ENCODE peak calls at places on chromosomes 3 and 15, in five cellular contexts. One of them, this sample, is unnamed.

GRCh38 chr3:156483426-156483825 is 71.5 kb downstream of the SSR3 start:
- DNase-seq in NCI-H446: no peak
- DNase-seq in AG09319: peak; percentile 19
- DNase-seq in fibroblast of the conjunctiva: peak; percentile 60
- DNase-seq in epithelial cell of esophagus: peak; percentile 84
- DNase-seq in this sample: peak; percentile 82

GRCh38 chr3:181066688-181067087 is 77.2 kb upstream of the DNAJC19 start:
- DNase-seq in NCI-H446: no peak
- DNase-seq in AG09319: no peak
- DNase-seq in fibroblast of the conjunctiva: no peak
- DNase-seq in epithelial cell of esophagus: no peak
- DNase-seq in this sample: no peak

GRCh38 chr3:47669026-47669749 is 90.5 kb upstream of the CSPG5 start:
- DNase-seq in NCI-H446: no peak
- DNase-seq in AG09319: no peak
- DNase-seq in fibroblast of the conjunctiva: no peak
- DNase-seq in epithelial cell of esophagus: peak; percentile 59
- DNase-seq in this sample: peak; percentile 33

GRCh38 chr15:30008156-30008555 is 74.6 kb upstream of the GOLGA8J start:
- DNase-seq in NCI-H446: no peak
- DNase-seq in AG09319: no peak
- DNase-seq in fibroblast of the conjunctiva: no peak
- DNase-seq in epithelial cell of esophagus: no peak
- DNase-seq in this sample: no peak

GRCh38 chr3:190064112-190064511 is 56.6 kb downstream of the P3H2 start:
- DNase-seq in NCI-H446: no peak
- DNase-seq in AG09319: peak; percentile 67
- DNase-seq in fibroblast of the conjunctiva: peak; percentile 79
- DNase-seq in epithelial cell of esophagus: peak; percentile 92
- DNase-seq in this sample: peak; percentile 88

GRCh38 chr3:32309653-32310242 is 71.3 kb downstream of the CMTM8 start:
- DNase-seq in NCI-H446: no peak
- DNase-seq in AG09319: no peak
- DNase-seq in fibroblast of the conjunctiva: no peak
- DNase-seq in epithelial cell of esophagus: no peak
- DNase-seq in this sample: no peak

GRCh38 chr3:102124301-102125158 is 275.2 kb downstream of the NFKBIZ start:
- DNase-seq in NCI-H446: no peak
- DNase-seq in AG09319: no peak
- DNase-seq in fibroblast of the conjunctiva: peak; percentile 13
- DNase-seq in epithelial cell of esophagus: peak; percentile 96
- DNase-seq in this sample: peak; percentile 61

GRCh38 chr3:73602171-73602570 is 22.6 kb downstream of the PDZRN3 start:
- DNase-seq in NCI-H446: no peak
- DNase-seq in AG09319: peak; percentile 54
- DNase-seq in fibroblast of the conjunctiva: no peak
- DNase-seq in epithelial cell of esophagus: peak; percentile 9
- DNase-seq in this sample: peak; percentile 94

GRCh38 chr3:16286161-16286560 is 21.1 kb downstream of the OXNAD1 start:
- DNase-seq in NCI-H446: no peak
- DNase-seq in AG09319: no peak
- DNase-seq in fibroblast of the conjunctiva: no peak
- DNase-seq in epithelial cell of esophagus: peak; percentile 31
- DNase-seq in this sample: no peak

GRCh38 chr15:100133001-100133400 is 208.8 kb downstream of the ADAMTS17 start:
- DNase-seq in NCI-H446: no peak
- DNase-seq in AG09319: no peak
- DNase-seq in fibroblast of the conjunctiva: no peak
- DNase-seq in epithelial cell of esophagus: no peak
- DNase-seq in this sample: no peak

GRCh38 chr15:33215941-33216872 is 21.7 kb upstream of the FMN1 start:
- DNase-seq in NCI-H446: no peak
- DNase-seq in AG09319: no peak
- DNase-seq in fibroblast of the conjunctiva: no peak
- DNase-seq in epithelial cell of esophagus: peak; percentile 79
- DNase-seq in this sample: peak; percentile 36

GRCh38 chr15:63752075-63752684 is 81.6 kb downstream of the HERC1 start:
- DNase-seq in NCI-H446: peak; percentile 44
- DNase-seq in AG09319: peak; percentile 32
- DNase-seq in fibroblast of the conjunctiva: peak; percentile 51
- DNase-seq in epithelial cell of esophagus: peak; percentile 73
- DNase-seq in this sample: peak; percentile 70

GRCh38 chr3:126438186-126438585 is 37.5 kb downstream of the ZXDC start:
- DNase-seq in NCI-H446: no peak
- DNase-seq in AG09319: no peak
- DNase-seq in fibroblast of the conjunctiva: no peak
- DNase-seq in epithelial cell of esophagus: no peak
- DNase-seq in this sample: no peak

GRCh38 chr3:126846316-126846715 is 136.6 kb upstream of the PLXNA1 start:
- DNase-seq in NCI-H446: no peak
- DNase-seq in AG09319: no peak
- DNase-seq in fibroblast of the conjunctiva: no peak
- DNase-seq in epithelial cell of esophagus: peak; percentile 49
- DNase-seq in this sample: peak; percentile 84

GRCh38 chr3:180563411-180563810 is 38.6 kb upstream of the TTC14 start:
- DNase-seq in NCI-H446: no peak
- DNase-seq in AG09319: no peak
- DNase-seq in fibroblast of the conjunctiva: no peak
- DNase-seq in epithelial cell of esophagus: no peak
- DNase-seq in this sample: no peak

GRCh38 chr3:26099692-26100091 is 309.8 kb downstream of the OXSM start:
- DNase-seq in NCI-H446: no peak
- DNase-seq in AG09319: no peak
- DNase-seq in fibroblast of the conjunctiva: no peak
- DNase-seq in epithelial cell of esophagus: peak; percentile 45
- DNase-seq in this sample: no peak

GRCh38 chr15:89625716-89626115 is 29.6 kb downstream of the KIF7 start:
- DNase-seq in NCI-H446: no peak
- DNase-seq in AG09319: no peak
- DNase-seq in fibroblast of the conjunctiva: no peak
- DNase-seq in epithelial cell of esophagus: no peak
- DNase-seq in this sample: no peak

GRCh38 chr15:40430271-40430805 is 10.4 kb upstream of the BAHD1 start:
- DNase-seq in NCI-H446: peak; percentile 19
- DNase-seq in AG09319: no peak
- DNase-seq in fibroblast of the conjunctiva: no peak
- DNase-seq in epithelial cell of esophagus: peak; percentile 37
- DNase-seq in this sample: peak; percentile 38

GRCh38 chr3:116971531-116971930 is 262.0 kb downstream of the TUSC7 start:
- DNase-seq in NCI-H446: no peak
- DNase-seq in AG09319: no peak
- DNase-seq in fibroblast of the conjunctiva: no peak
- DNase-seq in epithelial cell of esophagus: no peak
- DNase-seq in this sample: no peak

GRCh38 chr3:116929534-116930222 is 220.1 kb downstream of the TUSC7 start:
- DNase-seq in NCI-H446: no peak
- DNase-seq in AG09319: no peak
- DNase-seq in fibroblast of the conjunctiva: no peak
- DNase-seq in epithelial cell of esophagus: no peak
- DNase-seq in this sample: no peak

GRCh38 chr15:41944313-41944940 is 27.9 kb downstream of the EHD4 start:
- DNase-seq in NCI-H446: no peak
- DNase-seq in AG09319: peak; percentile 67
- DNase-seq in fibroblast of the conjunctiva: peak; percentile 75
- DNase-seq in epithelial cell of esophagus: peak; percentile 75
- DNase-seq in this sample: peak; percentile 91

GRCh38 chr3:34864011-34864410 is 775.3 kb upstream of the ARPP21 start:
- DNase-seq in NCI-H446: no peak
- DNase-seq in AG09319: no peak
- DNase-seq in fibroblast of the conjunctiva: no peak
- DNase-seq in epithelial cell of esophagus: peak; percentile 2
- DNase-seq in this sample: no peak

GRCh38 chr3:177013681-177014280 is 183.5 kb downstream of the TBL1XR1 start:
- DNase-seq in NCI-H446: no peak
- DNase-seq in AG09319: no peak
- DNase-seq in fibroblast of the conjunctiva: no peak
- DNase-seq in epithelial cell of esophagus: no peak
- DNase-seq in this sample: no peak

GRCh38 chr3:197331131-197331530 is 32.7 kb upstream of the DLG1 start:
- DNase-seq in NCI-H446: no peak
- DNase-seq in AG09319: no peak
- DNase-seq in fibroblast of the conjunctiva: no peak
- DNase-seq in epithelial cell of esophagus: no peak
- DNase-seq in this sample: no peak

GRCh38 chr3:193796089-193796488 is 203.1 kb downstream of the OPA1 start:
- DNase-seq in NCI-H446: no peak
- DNase-seq in AG09319: no peak
- DNase-seq in fibroblast of the conjunctiva: no peak
- DNase-seq in epithelial cell of esophagus: peak; percentile 29
- DNase-seq in this sample: no peak

GRCh38 chr15:52184721-52185120 is 6.5 kb downstream of the GNB5 start:
- DNase-seq in NCI-H446: no peak
- DNase-seq in AG09319: no peak
- DNase-seq in fibroblast of the conjunctiva: no peak
- DNase-seq in epithelial cell of esophagus: no peak
- DNase-seq in this sample: no peak

GRCh38 chr3:194184265-194184751 is 48.4 kb downstream of the HES1 start:
- DNase-seq in NCI-H446: no peak
- DNase-seq in AG09319: peak; percentile 7
- DNase-seq in fibroblast of the conjunctiva: no peak
- DNase-seq in epithelial cell of esophagus: no peak
- DNase-seq in this sample: no peak

GRCh38 chr3:156425651-156426050 is 129.3 kb downstream of the SSR3 start:
- DNase-seq in NCI-H446: peak; percentile 21
- DNase-seq in AG09319: no peak
- DNase-seq in fibroblast of the conjunctiva: no peak
- DNase-seq in epithelial cell of esophagus: no peak
- DNase-seq in this sample: no peak

GRCh38 chr3:37765591-37766219 is 96.0 kb upstream of the CTDSPL start:
- DNase-seq in NCI-H446: no peak
- DNase-seq in AG09319: peak; percentile 14
- DNase-seq in fibroblast of the conjunctiva: peak; percentile 29
- DNase-seq in epithelial cell of esophagus: no peak
- DNase-seq in this sample: peak; percentile 70

GRCh38 chr3:96843505-96844203 is 29.3 kb downstream of the EPHA6 start:
- DNase-seq in NCI-H446: peak; percentile 65
- DNase-seq in AG09319: no peak
- DNase-seq in fibroblast of the conjunctiva: no peak
- DNase-seq in epithelial cell of esophagus: peak; percentile 22
- DNase-seq in this sample: no peak

GRCh38 chr3:140686128-140686527 is 8.3 kb downstream of the TRIM42 start:
- DNase-seq in NCI-H446: no peak
- DNase-seq in AG09319: no peak
- DNase-seq in fibroblast of the conjunctiva: no peak
- DNase-seq in epithelial cell of esophagus: no peak
- DNase-seq in this sample: no peak

GRCh38 chr3:107791450-107791849 is 268.7 kb downstream of the BBX start:
- DNase-seq in NCI-H446: no peak
- DNase-seq in AG09319: no peak
- DNase-seq in fibroblast of the conjunctiva: no peak
- DNase-seq in epithelial cell of esophagus: no peak
- DNase-seq in this sample: no peak

GRCh38 chr3:4978966-4979400 is 254 bp upstream of the BHLHE40 start:
- DNase-seq in NCI-H446: peak; percentile 84
- DNase-seq in AG09319: peak; percentile 95
- DNase-seq in fibroblast of the conjunctiva: peak; percentile 94
- DNase-seq in epithelial cell of esophagus: peak; percentile 99
- DNase-seq in this sample: peak; percentile 99

GRCh38 chr3:104596551-104596950 is 770.2 kb upstream of the ALCAM start:
- DNase-seq in NCI-H446: peak; percentile 53
- DNase-seq in AG09319: peak; percentile 12
- DNase-seq in fibroblast of the conjunctiva: peak; percentile 20
- DNase-seq in epithelial cell of esophagus: peak; percentile 74
- DNase-seq in this sample: peak; percentile 75

GRCh38 chr3:53196575-53197407 is 35.8 kb downstream of the PRKCD start:
- DNase-seq in NCI-H446: no peak
- DNase-seq in AG09319: no peak
- DNase-seq in fibroblast of the conjunctiva: no peak
- DNase-seq in epithelial cell of esophagus: peak; percentile 74
- DNase-seq in this sample: peak; percentile 49

GRCh38 chr3:148847351-148847750 is 17.7 kb upstream of the CPA3 start:
- DNase-seq in NCI-H446: peak; percentile 14
- DNase-seq in AG09319: no peak
- DNase-seq in fibroblast of the conjunctiva: no peak
- DNase-seq in epithelial cell of esophagus: peak; percentile 4
- DNase-seq in this sample: peak; percentile 63

GRCh38 chr3:131957980-131958379 is 76.8 kb downstream of the CPNE4 start:
- DNase-seq in NCI-H446: no peak
- DNase-seq in AG09319: no peak
- DNase-seq in fibroblast of the conjunctiva: no peak
- DNase-seq in epithelial cell of esophagus: no peak
- DNase-seq in this sample: no peak

GRCh38 chr3:61233828-61234227 is 17.4 kb downstream of the FHIT start:
- DNase-seq in NCI-H446: no peak
- DNase-seq in AG09319: no peak
- DNase-seq in fibroblast of the conjunctiva: no peak
- DNase-seq in epithelial cell of esophagus: no peak
- DNase-seq in this sample: no peak